ENCODE peak calls at places on chromosome 11, in four cellular contexts. A, C, N and D are unnamed samples.
A peak's percentile ranks its signal among the peaks of the same experiment; 100 is the strongest.

GRCh38 chr11:72069787-72070251 is 10.5 kb downstream of the NUMA1 start:
- DNase-seq in A (no peak), C (peak; percentile 94), N (peak; percentile 54), D (peak; percentile 91)

GRCh38 chr11:123616505-123617198 is 37.8 kb downstream of the SCN3B start:
- DNase-seq in A (no peak), C (no peak), N (peak; percentile 53), D (no peak)

GRCh38 chr11:92703431-92703830 is 266.0 kb upstream of the MTNR1B start:
- DNase-seq in A (no peak), C (no peak), N (no peak), D (no peak)

GRCh38 chr11:59207988-59208432 is 4.7 kb downstream of the MPEG1 start:
- DNase-seq in A (no peak), C (peak; percentile 64), N (peak; percentile 52), D (no peak)

GRCh38 chr11:42631223-42631843 is 680.5 kb upstream of the API5 start:
- DNase-seq in A (no peak), C (no peak), N (no peak), D (no peak)

GRCh38 chr11:71186861-71187260 is 65.5 kb downstream of the SHANK2 start:
- DNase-seq in A (no peak), C (peak; percentile 2), N (no peak), D (peak; percentile 17)

GRCh38 chr11:4559527-4560440 is 14.8 kb downstream of the OR52M1 start:
- DNase-seq in A (no peak), C (no peak), N (no peak), D (no peak)

GRCh38 chr11:114197799-114198500 is 98.2 kb upstream of the NNMT start:
- DNase-seq in A (no peak), C (peak; percentile 84), N (peak; percentile 88), D (peak; percentile 64)

GRCh38 chr11:30617762-30618161 is 31.6 kb upstream of the MPPED2 start:
- DNase-seq in A (no peak), C (no peak), N (no peak), D (no peak)

GRCh38 chr11:1326435-1327063 is 17.1 kb upstream of the TOLLIP start:
- DNase-seq in A (no peak), C (no peak), N (no peak), D (no peak)

GRCh38 chr11:65711785-65712632 is at the start of gene KAT5:
- DNase-seq in A (peak; percentile 91), C (peak; percentile 99), N (peak; percentile 98), D (peak; percentile 99)

GRCh38 chr11:128716231-128716630 is 22.4 kb downstream of the FLI1 start:
- DNase-seq in A (no peak), C (no peak), N (no peak), D (no peak)

GRCh38 chr11:61429346-61429690 is 457 bp downstream of the CPSF7 start:
- DNase-seq in A (peak; percentile 2), C (peak; percentile 58), N (no peak), D (peak; percentile 92)
- TF ChIP-seq POLR2AphosphoS5 in A (peak; percentile 89), C (no peak), N (no peak), D (no peak)

GRCh38 chr11:76671626-76672309 is 1.2 kb upstream of the LRRC32 start:
- DNase-seq in A (no peak), C (no peak), N (no peak), D (peak; percentile 64)

GRCh38 chr11:76671236-76671590 is 666 bp upstream of the LRRC32 start:
- DNase-seq in A (no peak), C (no peak), N (no peak), D (no peak)

GRCh38 chr11:76669901-76670474 is 559 bp downstream of the LRRC32 start:
- DNase-seq in A (no peak), C (no peak), N (no peak), D (peak; percentile 68)

GRCh38 chr11:76672431-76673163 is 2.0 kb upstream of the LRRC32 start:
- DNase-seq in A (no peak), C (no peak), N (no peak), D (peak; percentile 94)

GRCh38 chr11:76670475-76671235 is at the start of gene LRRC32:
- DNase-seq in A (no peak), C (peak; percentile 56), N (no peak), D (peak; percentile 89)
- TF ChIP-seq CTCF in A (no peak), C (peak; percentile 14), N (no peak), D (no peak)

GRCh38 chr11:130165601-130166456 is 6.2 kb downstream of the ST14 start:
- DNase-seq in A (no peak), C (peak; percentile 66), N (no peak), D (no peak)
- H3K4me3 ChIP-seq in A (no peak overlapping the region), C (no peak overlapping the region), N (no peak overlapping the region), D (no peak overlapping the region)

GRCh38 chr11:79329561-79329960 is 111.3 kb downstream of the TENM4 start:
- DNase-seq in A (no peak), C (no peak), N (no peak), D (no peak)
- TF ChIP-seq POLR2AphosphoS5 in A (no peak), C (no peak), N (no peak), D (no peak)

DNA sequence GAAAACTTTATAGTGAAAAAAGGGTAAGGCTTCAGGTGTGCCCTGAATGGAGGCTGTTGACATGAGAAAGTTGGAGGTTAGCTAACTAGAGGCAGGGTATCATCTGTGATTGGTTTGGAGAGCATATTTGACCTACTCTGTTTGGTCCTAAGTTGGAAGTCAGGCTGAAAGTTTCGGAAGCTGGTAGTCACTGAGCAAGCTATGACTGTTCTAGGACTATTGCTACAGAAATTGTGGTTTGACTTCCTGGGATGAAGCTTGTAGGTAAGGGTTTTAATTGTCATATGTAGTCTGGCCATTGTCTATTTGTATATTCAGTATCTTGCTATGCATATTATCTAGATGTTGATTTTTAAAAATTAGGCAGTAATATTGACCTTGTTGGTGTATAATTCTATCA is 565.0 kb downstream of the TMEM135 start:
- DNase-seq in A (no peak), C (no peak), N (no peak), D (no peak)
- TF ChIP-seq CTCF in A (no peak), C (no peak), N (no peak), D (no peak)

GRCh38 chr11:27540051-27540450 is 33.5 kb upstream of the LIN7C start:
- DNase-seq in A (no peak), C (no peak), N (no peak), D (no peak)

GRCh38 chr11:27541790-27542189 is 35.2 kb upstream of the LIN7C start:
- DNase-seq in A (no peak), C (no peak), N (no peak), D (no peak)

GRCh38 chr11:27545946-27546345 is 39.4 kb upstream of the LIN7C start:
- DNase-seq in A (no peak), C (no peak), N (no peak), D (no peak)

DNA sequence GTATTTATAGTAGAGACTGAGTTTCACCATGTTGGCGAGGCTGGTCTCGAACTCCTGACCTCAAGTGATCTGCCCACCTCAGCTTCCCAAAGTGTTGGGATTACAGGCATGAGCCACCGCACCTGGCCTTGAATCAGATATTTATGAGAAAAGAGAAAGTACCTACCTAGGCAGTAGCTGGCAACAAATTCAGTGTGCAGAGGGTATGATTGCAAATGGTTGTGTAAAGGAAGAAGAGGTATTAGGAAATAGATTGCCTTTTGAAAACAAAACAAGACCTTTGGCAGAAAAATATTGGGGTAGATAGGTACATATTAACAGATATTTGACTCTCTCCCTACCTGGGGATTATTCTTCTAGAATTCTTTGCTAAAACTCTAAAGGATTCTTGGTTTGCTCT is 38.5 kb upstream of the LIN7C start:
- DNase-seq in A (no peak), C (no peak), N (no peak), D (no peak)
- H3K4me3 ChIP-seq in A (no peak overlapping the region), C (no peak overlapping the region), N (no peak overlapping the region), D (no peak overlapping the region)

DNA sequence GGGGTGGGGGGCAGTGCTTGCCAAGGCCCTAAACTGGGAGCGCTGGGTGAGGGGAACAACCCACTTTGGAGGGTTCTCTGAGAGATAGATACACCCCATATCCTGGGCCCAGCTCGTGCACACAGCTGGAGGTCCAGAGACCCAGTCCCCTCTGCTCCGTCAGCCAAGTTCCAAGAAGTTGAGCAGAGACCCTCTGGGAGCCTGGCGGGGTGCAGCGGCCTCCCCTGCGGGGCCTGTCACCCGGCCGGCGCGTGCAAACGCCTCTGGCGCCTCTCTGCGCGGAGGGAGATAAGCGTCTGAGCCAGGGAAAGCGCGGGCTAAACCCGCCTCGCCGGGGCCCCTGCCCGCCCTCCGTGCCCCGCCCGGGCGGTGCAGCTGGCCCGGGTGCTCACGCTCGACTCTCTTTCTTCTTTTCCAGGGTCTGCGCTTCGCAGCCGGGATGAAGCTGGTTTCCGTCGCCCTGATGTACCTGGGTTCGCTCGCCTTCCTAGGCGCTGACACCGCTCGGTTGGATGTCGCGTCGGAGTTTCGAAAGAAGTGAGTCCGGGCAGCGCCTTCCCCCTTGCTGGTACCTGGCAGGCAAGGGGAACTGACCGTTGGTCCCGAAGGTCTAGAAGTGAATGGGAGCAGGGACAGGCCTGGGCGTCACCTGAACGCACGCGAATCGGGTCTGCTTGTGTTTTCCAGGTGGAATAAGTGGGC is 540 bp downstream of the ADM start:
- DNase-seq in A (no peak), C (peak; percentile 64), N (no peak), D (peak; percentile 90)
- TF ChIP-seq POLR2AphosphoS5 in A (no peak), C (peak; percentile 44), N (no peak), D (peak; percentile 72)

DNA sequence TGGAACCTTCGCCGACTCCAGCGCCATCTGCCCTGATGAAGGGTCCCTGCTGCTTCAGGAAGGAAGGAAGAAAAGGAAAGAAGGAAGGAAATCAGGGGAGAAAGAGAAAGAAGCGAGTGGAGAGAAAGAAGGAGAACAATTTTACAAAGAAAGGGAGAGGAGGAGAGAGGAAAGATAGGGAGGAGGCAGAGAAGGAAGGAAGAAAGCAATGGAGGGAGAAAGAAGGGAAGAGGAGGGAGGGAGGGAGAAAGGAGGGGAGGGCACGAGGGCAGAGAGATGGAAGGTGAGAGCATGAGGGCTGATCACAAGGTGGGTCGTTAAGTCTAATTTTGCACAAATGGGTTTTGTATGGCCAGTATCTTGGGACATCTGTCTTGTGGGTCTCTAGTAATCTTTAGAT is 39.2 kb downstream of the PARVA start:
- DNase-seq in A (no peak), C (no peak), N (no peak), D (no peak)
- TF ChIP-seq CTCF in A (no peak), C (no peak), N (no peak), D (no peak)

DNA sequence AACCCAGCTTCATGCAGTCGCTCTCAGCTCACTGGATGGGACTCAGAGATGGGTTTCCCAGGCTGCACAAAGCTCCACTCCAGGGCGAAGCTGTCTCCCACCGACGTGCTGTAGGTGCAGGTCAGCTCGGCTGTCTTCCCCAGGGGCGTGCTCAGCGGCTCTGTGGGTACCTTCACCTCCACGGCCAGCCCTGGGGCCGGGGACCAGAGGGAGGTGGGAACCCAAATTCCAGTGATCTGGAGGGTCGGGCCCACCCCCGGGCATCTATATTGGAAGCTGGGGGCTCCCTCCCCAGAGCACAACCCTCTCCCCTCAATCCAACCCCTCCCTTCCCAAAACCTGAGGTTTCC is 689 bp downstream of the VSIG2 start:
- DNase-seq in A (no peak), C (no peak), N (no peak), D (peak; percentile 73)
- H3K4me3 ChIP-seq in A (no peak overlapping the region), C (peak overlapping the region; percentile 32), N (peak overlapping the region; percentile 25), D (no peak overlapping the region)